ENCODE peak calls at places on chromosomes 5 and 9, in five cellular contexts. W, V, Z, O and C are unnamed samples.

GRCh38 chr5:56384186-56384585 is 151.1 kb upstream of the ANKRD55 start:
- DNase-seq in W (no peak), V (no peak), Z (no peak), O (no peak), C (no peak)

GRCh38 chr5:149962040-149962439 is 1.5 kb downstream of the SLC26A2 start:
- DNase-seq in W (no peak), V (no peak), Z (peak; percentile 47), O (peak; percentile 76), C (no peak)

GRCh38 chr5:90529939-90530677 is 724 bp upstream of the LYSMD3 start:
- DNase-seq in W (peak; percentile 36), V (peak; percentile 78), Z (peak; percentile 88), O (peak; percentile 83), C (no peak)

GRCh38 chr5:39674209-39675082 is 249.7 kb upstream of the DAB2 start:
- DNase-seq in W (no peak), V (no peak), Z (no peak), O (no peak), C (no peak)

GRCh38 chr9:111148390-111148993 is 110.2 kb upstream of the LPAR1 start:
- DNase-seq in W (no peak), V (no peak), Z (no peak), O (peak; percentile 32), C (no peak)

GRCh38 chr5:170273968-170274710 is 23.4 kb downstream of the LCP2 start:
- DNase-seq in W (no peak), V (no peak), Z (peak; percentile 84), O (no peak), C (peak; percentile 72)

GRCh38 chr9:137750563-137750962 is 127.0 kb upstream of the CACNA1B start:
- DNase-seq in W (no peak), V (no peak), Z (no peak), O (no peak), C (no peak)

GRCh38 chr5:360277-361027 is 38.9 kb downstream of the AHRR start:
- DNase-seq in W (no peak), V (no peak), Z (no peak), O (no peak), C (no peak)

GRCh38 chr9:119829748-119830147 is 460.5 kb upstream of the BRINP1 start:
- DNase-seq in W (no peak), V (no peak), Z (no peak), O (no peak), C (no peak)

GRCh38 chr5:140181002-140181483 is 6.1 kb downstream of the CYSTM1 start:
- DNase-seq in W (no peak), V (no peak), Z (no peak), O (no peak), C (no peak)

GRCh38 chr9:78023003-78023741 is 8.4 kb downstream of the GNAQ start:
- DNase-seq in W (no peak), V (no peak), Z (peak; percentile 22), O (peak; percentile 83), C (no peak)

GRCh38 chr5:98586581-98586980 is 186.9 kb upstream of the RGMB start:
- DNase-seq in W (no peak), V (no peak), Z (no peak), O (no peak), C (no peak)

GRCh38 chr5:82772281-82772680 is 304.9 kb downstream of the TMEM167A start:
- DNase-seq in W (no peak), V (no peak), Z (no peak), O (no peak), C (no peak)

GRCh38 chr9:126661521-126662251 is 48.0 kb downstream of the LMX1B start:
- DNase-seq in W (no peak), V (peak; percentile 25), Z (peak; percentile 93), O (no peak), C (no peak)

GRCh38 chr5:123033157-123033671 is 3.3 kb downstream of the PPIC start:
- DNase-seq in W (no peak), V (no peak), Z (no peak), O (no peak), C (no peak)

GRCh38 chr9:73911814-73912213 is 585.3 kb upstream of the RORB start:
- DNase-seq in W (no peak), V (no peak), Z (no peak), O (no peak), C (no peak)

GRCh38 chr5:142561029-142561428 is 124.9 kb downstream of the FGF1 start:
- DNase-seq in W (no peak), V (no peak), Z (no peak), O (no peak), C (no peak)

GRCh38 chr5:127957701-127958190 is 125.8 kb upstream of the SLC12A2 start:
- DNase-seq in W (no peak), V (no peak), Z (no peak), O (no peak), C (no peak)

DNA sequence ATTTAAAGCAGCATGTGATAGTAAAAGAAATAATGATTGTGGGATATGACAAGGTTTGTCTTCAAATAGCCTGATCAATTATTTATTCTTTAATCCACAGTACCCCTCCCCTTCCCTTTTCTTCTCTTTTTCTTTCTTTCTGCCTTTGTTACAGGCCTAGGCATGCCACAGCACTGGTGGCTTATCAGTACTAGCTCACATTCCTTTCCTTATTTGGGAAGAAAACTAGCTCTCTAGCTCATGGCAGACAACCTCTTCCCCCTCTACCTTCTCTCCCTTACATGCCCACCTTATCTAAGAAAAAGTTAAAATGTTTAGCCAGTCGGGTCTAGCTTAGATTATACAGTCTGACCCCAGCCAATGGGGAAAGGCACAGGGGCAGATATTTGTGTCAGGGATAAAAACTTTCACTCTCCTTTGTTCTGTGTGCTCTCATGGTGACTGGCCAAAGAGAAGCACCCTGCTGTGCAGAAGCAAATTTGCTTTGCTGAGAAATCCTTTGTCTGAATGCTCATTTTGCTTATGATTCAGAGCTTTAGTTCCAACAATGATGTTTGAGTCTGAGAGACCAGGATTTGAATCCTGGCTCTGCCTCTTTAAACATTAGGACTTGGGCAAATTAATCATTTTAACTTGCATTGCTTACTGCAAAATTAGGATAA is 75.8 kb upstream of the CDH12 start:
- DNase-seq in W (no peak), V (no peak), Z (peak; percentile 53), O (no peak), C (no peak)
- H3K27ac ChIP-seq in W (no peak overlapping the region), V (no peak overlapping the region), Z (peak overlapping the region; percentile 17), O (peak overlapping the region; percentile 12), C (no peak overlapping the region)

GRCh38 chr9:131810351-131811170 is 70.7 kb upstream of the RAPGEF1 start:
- DNase-seq in W (no peak), V (no peak), Z (no peak), O (no peak), C (no peak)

GRCh38 chr9:131811405-131811804 is 71.5 kb upstream of the RAPGEF1 start:
- DNase-seq in W (no peak), V (no peak), Z (no peak), O (no peak), C (no peak)

GRCh38 chr9:131814714-131815113 is 74.8 kb upstream of the RAPGEF1 start:
- DNase-seq in W (no peak), V (no peak), Z (no peak), O (no peak), C (no peak)

GRCh38 chr9:131812116-131812790 is 72.4 kb upstream of the RAPGEF1 start:
- DNase-seq in W (no peak), V (no peak), Z (no peak), O (no peak), C (no peak)

GRCh38 chr9:131813116-131813515 is 73.2 kb upstream of the RAPGEF1 start:
- DNase-seq in W (no peak), V (no peak), Z (no peak), O (no peak), C (no peak)
- H3K27me3 ChIP-seq in W (peaks cover 100% of the 10 kb centered on the region), V (no peaks in the 10 kb centered on the region), Z (no peaks in the 10 kb centered on the region), O (peaks cover 85% of the 10 kb centered on the region), C (no peaks in the 10 kb centered on the region)

DNA sequence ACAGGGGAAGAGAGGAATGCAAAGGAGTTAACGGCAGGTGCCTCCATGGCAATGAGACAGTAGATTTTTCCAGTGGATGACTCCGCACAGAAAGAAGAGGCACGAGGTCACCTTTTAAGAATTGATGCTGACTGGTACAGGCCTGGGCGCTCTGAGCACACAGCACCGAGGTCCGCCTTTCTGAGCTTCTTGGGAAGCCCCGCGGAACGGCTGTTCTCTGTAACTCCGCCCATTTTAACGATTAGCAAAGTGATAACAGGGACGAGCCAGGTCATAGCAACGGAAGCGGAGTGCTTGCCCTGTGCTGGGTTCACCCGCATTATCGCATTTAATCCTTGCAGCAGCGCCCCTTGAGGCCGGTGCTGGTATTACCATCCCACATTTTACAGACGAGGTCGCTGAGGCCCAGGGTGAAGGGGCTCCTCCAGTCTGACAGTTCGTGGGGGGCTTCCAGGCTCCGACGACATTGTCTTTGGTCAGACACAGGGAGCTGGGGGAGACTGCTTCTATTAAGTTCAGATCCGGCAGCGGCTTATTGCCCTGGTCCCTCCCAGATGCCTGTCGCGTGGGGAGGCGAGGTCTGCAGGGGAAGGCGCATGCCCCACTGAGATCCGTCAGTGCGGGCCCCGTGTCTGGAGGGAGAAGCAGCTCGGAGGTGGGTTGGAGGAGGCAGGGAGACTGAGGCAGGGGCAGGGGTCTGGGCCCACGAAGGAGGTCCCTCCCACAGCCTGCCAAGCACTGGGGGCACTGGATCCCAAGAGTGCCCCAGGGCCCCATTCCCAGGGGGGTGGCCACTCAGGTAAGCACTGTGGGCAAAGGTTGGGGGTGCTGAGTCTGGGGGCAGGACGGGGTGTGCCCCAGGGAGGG is 22.3 kb upstream of the HMCN2 start:
- DNase-seq in W (peak; percentile 72), V (peak; percentile 78), Z (peak; percentile 93), O (peak; percentile 48), C (peak; percentile 74)
- H3K27ac ChIP-seq in W (no peak overlapping the region), V (no peak overlapping the region), Z (no peak overlapping the region), O (no peak overlapping the region), C (no peak overlapping the region)

GRCh38 chr5:76402880-76403712 is at the start of gene IQGAP2:
- DNase-seq in W (peak; percentile 66), V (peak; percentile 80), Z (peak; percentile 73), O (peak; percentile 76), C (peak; percentile 92)

GRCh38 chr5:76406014-76406413 is 2.9 kb downstream of the IQGAP2 start:
- DNase-seq in W (no peak), V (no peak), Z (no peak), O (no peak), C (no peak)

GRCh38 chr5:76403963-76404693 is 1.0 kb downstream of the IQGAP2 start:
- DNase-seq in W (peak; percentile 19), V (peak; percentile 90), Z (peak; percentile 93), O (no peak), C (peak; percentile 63)

GRCh38 chr5:76403713-76403962 is 553 bp downstream of the IQGAP2 start:
- DNase-seq in W (no peak), V (no peak), Z (no peak), O (no peak), C (no peak)

GRCh38 chr5:76404694-76405306 is 1.7 kb downstream of the IQGAP2 start:
- DNase-seq in W (no peak), V (no peak), Z (no peak), O (no peak), C (no peak)
- H3K27me3 ChIP-seq in W (peaks cover 57% of the 10 kb centered on the region), V (no peaks in the 10 kb centered on the region), Z (no peaks in the 10 kb centered on the region), O (peaks cover 69% of the 10 kb centered on the region), C (no peaks in the 10 kb centered on the region)

GRCh38 chr9:92974161-92974661 is 26.9 kb downstream of the FGD3 start:
- DNase-seq in W (no peak), V (peak; percentile 68), Z (no peak), O (no peak), C (no peak)
- H3K27ac ChIP-seq in W (no peak overlapping the region), V (peak overlapping the region; percentile 45), Z (no peak overlapping the region), O (no peak overlapping the region), C (no peak overlapping the region)